ENCODE peak calls at places on chromosomes 13 and 19, in six cellular contexts. One of them, this sample, is unnamed.

GRCh38 chr19:10782795-10783194 is 53.2 kb downstream of the TMED1 start:
- DNase-seq in mesenchymal stem cell: no peak
- DNase-seq in mesendoderm: no peak
- DNase-seq in IMR-90: no peak
- DNase-seq in H9: no peak
- DNase-seq in H1: no peak
- DNase-seq in this sample: no peak

GRCh38 chr19:56639217-56639616 is 3.7 kb upstream of the SMIM17 start:
- DNase-seq in mesenchymal stem cell: peak
- DNase-seq in mesendoderm: peak
- DNase-seq in IMR-90: peak
- DNase-seq in H9: no peak
- DNase-seq in H1: no peak
- DNase-seq in this sample: peak

GRCh38 chr19:34556500-34556899 is 74.9 kb downstream of the WTIP start:
- DNase-seq in mesenchymal stem cell: no peak
- DNase-seq in mesendoderm: peak
- DNase-seq in IMR-90: no peak
- DNase-seq in H9: peak
- DNase-seq in H1: peak
- DNase-seq in this sample: no peak

GRCh38 chr19:29245221-29245620 is 32.3 kb upstream of the UQCRFS1 start:
- DNase-seq in mesenchymal stem cell: no peak
- DNase-seq in mesendoderm: no peak
- DNase-seq in IMR-90: no peak
- DNase-seq in H9: no peak
- DNase-seq in H1: no peak
- DNase-seq in this sample: no peak

GRCh38 chr13:42753697-42754096 is 27.7 kb upstream of the FAM216B start:
- DNase-seq in mesenchymal stem cell: peak
- DNase-seq in mesendoderm: no peak
- DNase-seq in IMR-90: no peak
- DNase-seq in H9: no peak
- DNase-seq in H1: no peak
- DNase-seq in this sample: no peak

GRCh38 chr13:45370922-45371406 is 30.0 kb upstream of the TPT1 start:
- DNase-seq in mesenchymal stem cell: peak
- DNase-seq in mesendoderm: peak
- DNase-seq in IMR-90: peak
- DNase-seq in H9: peak
- DNase-seq in H1: peak
- DNase-seq in this sample: peak

GRCh38 chr19:3518231-3518630 is 12.1 kb downstream of the FZR1 start:
- DNase-seq in mesenchymal stem cell: no peak
- DNase-seq in mesendoderm: no peak
- DNase-seq in IMR-90: no peak
- DNase-seq in H9: peak
- DNase-seq in H1: no peak
- DNase-seq in this sample: no peak

GRCh38 chr13:47932953-47933687 is 68.0 kb downstream of the SUCLA2 start:
- DNase-seq in mesenchymal stem cell: no peak
- DNase-seq in mesendoderm: peak
- DNase-seq in IMR-90: no peak
- DNase-seq in H9: no peak
- DNase-seq in H1: no peak
- DNase-seq in this sample: peak

GRCh38 chr19:18046066-18046718 is 38.2 kb downstream of the ARRDC2 start:
- DNase-seq in mesenchymal stem cell: peak
- DNase-seq in mesendoderm: peak
- DNase-seq in IMR-90: peak
- DNase-seq in H9: no peak
- DNase-seq in H1: no peak
- DNase-seq in this sample: no peak

DNA sequence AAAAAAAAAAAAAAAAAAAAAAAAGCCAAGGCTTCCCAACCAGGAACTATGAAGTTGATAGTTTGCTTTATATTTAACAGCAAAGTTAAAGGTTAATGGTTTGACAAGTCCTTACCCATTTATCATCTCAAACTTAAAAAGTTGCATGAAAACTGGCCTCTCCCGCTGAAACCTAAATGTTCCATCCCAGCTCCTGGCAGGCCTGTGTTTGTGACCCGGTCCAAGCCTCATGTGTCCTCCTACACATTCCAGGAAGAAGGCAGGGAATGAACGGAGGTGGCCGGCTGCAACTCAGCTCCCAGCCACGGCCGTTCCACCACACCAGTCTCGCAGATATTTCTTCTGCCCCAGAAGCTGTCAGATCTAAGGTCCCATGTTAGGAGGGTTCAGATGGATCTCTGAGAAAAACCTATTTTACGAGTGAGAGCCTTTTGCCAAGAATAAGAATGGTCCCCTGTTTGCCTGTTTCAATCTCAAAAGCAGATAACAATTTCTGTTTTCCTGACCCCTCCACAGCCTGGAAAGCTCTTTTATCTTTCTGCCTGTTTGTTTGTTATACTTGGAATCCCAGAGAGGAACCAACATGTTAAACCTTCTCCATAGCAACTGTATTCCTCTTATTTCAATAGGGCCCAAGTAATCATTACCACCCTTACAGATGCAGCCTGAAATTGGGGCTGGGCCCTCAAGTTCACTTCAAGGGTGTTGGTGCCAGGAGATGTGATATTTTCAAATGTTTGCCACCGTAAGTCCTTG is 56.5 kb downstream of the KCTD12 start:
- DNase-seq in mesenchymal stem cell: no peak
- DNase-seq in mesendoderm: no peak
- DNase-seq in IMR-90: no peak
- DNase-seq in H9: no peak
- DNase-seq in H1: no peak
- DNase-seq in this sample: no peak
- H2BK15ac ChIP-seq in mesenchymal stem cell: no peak
- H2BK15ac ChIP-seq in mesendoderm: no peak
- H2BK15ac ChIP-seq in IMR-90: no peak
- H2BK15ac ChIP-seq in H9: no peak
- H2BK15ac ChIP-seq in H1: no peak
- H2BK15ac ChIP-seq in this sample: no peak

GRCh38 chr13:26308250-26308649 is 54.3 kb downstream of the CDK8 start:
- DNase-seq in mesenchymal stem cell: no peak
- DNase-seq in mesendoderm: no peak
- DNase-seq in IMR-90: no peak
- DNase-seq in H9: no peak
- DNase-seq in H1: no peak
- DNase-seq in this sample: no peak
- H2BK15ac ChIP-seq in mesenchymal stem cell: no peak
- H2BK15ac ChIP-seq in mesendoderm: no peak
- H2BK15ac ChIP-seq in IMR-90: no peak
- H2BK15ac ChIP-seq in H9: no peak
- H2BK15ac ChIP-seq in H1: no peak
- H2BK15ac ChIP-seq in this sample: no peak

GRCh38 chr19:23273022-23273593 is 22.9 kb upstream of the ZNF724 start:
- DNase-seq in mesenchymal stem cell: peak
- DNase-seq in mesendoderm: no peak
- DNase-seq in IMR-90: no peak
- DNase-seq in H9: no peak
- DNase-seq in H1: no peak
- DNase-seq in this sample: no peak
- H2BK15ac ChIP-seq in mesenchymal stem cell: no peak
- H2BK15ac ChIP-seq in mesendoderm: no peak
- H2BK15ac ChIP-seq in IMR-90: no peak
- H2BK15ac ChIP-seq in H9: no peak
- H2BK15ac ChIP-seq in H1: no peak
- H2BK15ac ChIP-seq in this sample: no peak

GRCh38 chr13:97191143-97191542 is 31.0 kb upstream of the MBNL2 start:
- DNase-seq in mesenchymal stem cell: no peak
- DNase-seq in mesendoderm: no peak
- DNase-seq in IMR-90: no peak
- DNase-seq in H9: no peak
- DNase-seq in H1: no peak
- DNase-seq in this sample: no peak
- H2BK15ac ChIP-seq in mesenchymal stem cell: no peak
- H2BK15ac ChIP-seq in mesendoderm: no peak
- H2BK15ac ChIP-seq in IMR-90: no peak
- H2BK15ac ChIP-seq in H9: no peak
- H2BK15ac ChIP-seq in H1: no peak
- H2BK15ac ChIP-seq in this sample: no peak

GRCh38 chr13:73060251-73061160 is 1.7 kb downstream of the KLF5 start:
- DNase-seq in mesenchymal stem cell: peak
- DNase-seq in mesendoderm: peak
- DNase-seq in IMR-90: peak
- DNase-seq in H9: no peak
- DNase-seq in H1: no peak
- DNase-seq in this sample: peak
- H2BK15ac ChIP-seq in mesenchymal stem cell: peak
- H2BK15ac ChIP-seq in mesendoderm: no peak
- H2BK15ac ChIP-seq in IMR-90: peak
- H2BK15ac ChIP-seq in H9: no peak
- H2BK15ac ChIP-seq in H1: no peak
- H2BK15ac ChIP-seq in this sample: no peak

GRCh38 chr13:31775148-31775547 is 35.8 kb downstream of the RXFP2 start:
- DNase-seq in mesenchymal stem cell: no peak
- DNase-seq in mesendoderm: no peak
- DNase-seq in IMR-90: no peak
- DNase-seq in H9: no peak
- DNase-seq in H1: no peak
- DNase-seq in this sample: no peak

GRCh38 chr13:31772231-31772630 is 32.9 kb downstream of the RXFP2 start:
- DNase-seq in mesenchymal stem cell: no peak
- DNase-seq in mesendoderm: no peak
- DNase-seq in IMR-90: no peak
- DNase-seq in H9: no peak
- DNase-seq in H1: no peak
- DNase-seq in this sample: no peak

GRCh38 chr13:31774186-31774585 is 34.9 kb downstream of the RXFP2 start:
- DNase-seq in mesenchymal stem cell: no peak
- DNase-seq in mesendoderm: no peak
- DNase-seq in IMR-90: peak
- DNase-seq in H9: no peak
- DNase-seq in H1: no peak
- DNase-seq in this sample: no peak

GRCh38 chr13:31775686-31776085 is 36.4 kb downstream of the RXFP2 start:
- DNase-seq in mesenchymal stem cell: no peak
- DNase-seq in mesendoderm: no peak
- DNase-seq in IMR-90: no peak
- DNase-seq in H9: no peak
- DNase-seq in H1: no peak
- DNase-seq in this sample: no peak

DNA sequence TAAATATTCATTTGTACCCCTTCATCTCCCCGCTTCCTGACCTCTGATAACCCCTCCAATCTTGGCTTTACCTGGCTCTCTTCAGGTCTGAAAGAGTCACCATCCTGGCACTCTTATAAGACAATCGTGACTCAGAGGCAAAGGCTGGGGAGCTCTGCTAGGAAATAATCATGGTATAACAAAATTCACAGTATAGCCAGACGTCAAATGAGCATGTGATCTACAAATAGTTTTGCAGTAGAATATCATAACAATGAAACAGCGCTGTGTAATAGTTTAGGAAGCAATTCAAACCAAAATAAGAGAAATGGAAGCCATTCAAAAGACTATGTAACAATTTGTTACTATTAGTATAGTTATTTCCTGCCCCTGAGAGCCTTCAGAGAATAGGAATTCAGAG is 34.2 kb downstream of the RXFP2 start:
- DNase-seq in mesenchymal stem cell: no peak
- DNase-seq in mesendoderm: no peak
- DNase-seq in IMR-90: peak
- DNase-seq in H9: no peak
- DNase-seq in H1: no peak
- DNase-seq in this sample: no peak
- H2BK15ac ChIP-seq in mesenchymal stem cell: no peak
- H2BK15ac ChIP-seq in mesendoderm: no peak
- H2BK15ac ChIP-seq in IMR-90: no peak
- H2BK15ac ChIP-seq in H9: no peak
- H2BK15ac ChIP-seq in H1: no peak
- H2BK15ac ChIP-seq in this sample: no peak

DNA sequence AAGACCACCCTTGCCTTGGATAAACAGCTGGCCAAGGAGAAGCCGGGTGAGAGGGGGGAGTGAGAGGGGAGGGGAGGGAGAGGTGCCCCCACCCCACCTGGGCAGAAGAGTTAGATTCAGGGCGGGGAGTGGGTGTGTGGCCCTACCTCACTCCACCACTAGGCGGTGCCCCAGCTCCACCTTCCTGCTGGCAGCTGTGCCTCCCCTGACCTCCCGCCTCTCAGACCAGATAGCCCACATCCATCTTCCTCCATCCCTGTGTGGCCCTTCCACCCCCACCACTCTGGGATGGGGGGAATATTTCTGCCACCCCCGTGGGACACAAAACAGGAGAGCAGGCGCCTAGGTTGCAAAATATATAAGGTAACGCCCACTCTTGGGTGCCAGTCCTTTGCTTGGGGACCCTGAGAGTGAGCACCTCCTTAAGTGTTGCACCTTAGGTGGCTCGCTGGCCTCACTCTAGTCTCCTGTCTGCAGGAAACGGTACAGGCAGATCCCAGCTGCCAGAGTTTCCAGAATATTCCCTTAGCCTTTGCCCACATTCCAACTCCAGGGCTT is 13.8 kb upstream of the EHD2 start:
- DNase-seq in mesenchymal stem cell: peak
- DNase-seq in mesendoderm: peak
- DNase-seq in IMR-90: peak
- DNase-seq in H9: peak
- DNase-seq in H1: peak
- DNase-seq in this sample: peak
- H2BK15ac ChIP-seq in mesenchymal stem cell: no peak
- H2BK15ac ChIP-seq in mesendoderm: no peak
- H2BK15ac ChIP-seq in IMR-90: no peak
- H2BK15ac ChIP-seq in H9: no peak
- H2BK15ac ChIP-seq in H1: no peak
- H2BK15ac ChIP-seq in this sample: no peak

GRCh38 chr13:50085063-50085462 is 69.8 kb downstream of the KCNRG start:
- DNase-seq in mesenchymal stem cell: peak
- DNase-seq in mesendoderm: peak
- DNase-seq in IMR-90: peak
- DNase-seq in H9: no peak
- DNase-seq in H1: no peak
- DNase-seq in this sample: peak

GRCh38 chr13:50094615-50095293 is 79.5 kb downstream of the KCNRG start:
- DNase-seq in mesenchymal stem cell: no peak
- DNase-seq in mesendoderm: no peak
- DNase-seq in IMR-90: peak
- DNase-seq in H9: no peak
- DNase-seq in H1: no peak
- DNase-seq in this sample: no peak

GRCh38 chr13:50090211-50090610 is 75.0 kb downstream of the KCNRG start:
- DNase-seq in mesenchymal stem cell: no peak
- DNase-seq in mesendoderm: no peak
- DNase-seq in IMR-90: no peak
- DNase-seq in H9: no peak
- DNase-seq in H1: no peak
- DNase-seq in this sample: no peak

GRCh38 chr13:50089633-50090032 is 74.4 kb downstream of the KCNRG start:
- DNase-seq in mesenchymal stem cell: no peak
- DNase-seq in mesendoderm: no peak
- DNase-seq in IMR-90: no peak
- DNase-seq in H9: no peak
- DNase-seq in H1: no peak
- DNase-seq in this sample: no peak
- H2BK15ac ChIP-seq in mesenchymal stem cell: no peak
- H2BK15ac ChIP-seq in mesendoderm: no peak
- H2BK15ac ChIP-seq in IMR-90: no peak
- H2BK15ac ChIP-seq in H9: no peak
- H2BK15ac ChIP-seq in H1: no peak
- H2BK15ac ChIP-seq in this sample: no peak

This sample was measured in neuronal stem cell.